ENCODE peak calls at places on chromosome 17, in six cellular contexts. Q is adrenal gland, N is left lung, O is glomerular endothelial cell, R is GM04503, X is NCI-H345. P is an unnamed sample.

GRCh38 chr17:56292010-56292409 is 138.7 kb downstream of the ANKFN1 start:
- DNase-seq in Q (no peak), N (no peak), O (peak; percentile 68), R (peak; percentile 64), X (no peak), P (no peak)

GRCh38 chr17:12043702-12044101 is 23.0 kb downstream of the MAP2K4 start:
- DNase-seq in Q (no peak), N (no peak), O (no peak), R (no peak), X (no peak), P (no peak)

GRCh38 chr17:63714550-63715277 is 14.8 kb upstream of the LIMD2 start:
- DNase-seq in Q (peak; percentile 80), N (no peak), O (no peak), R (no peak), X (no peak), P (no peak)

GRCh38 chr17:63641678-63642077 is 19.5 kb downstream of the MAP3K3 start:
- DNase-seq in Q (peak; percentile 63), N (peak; percentile 65), O (no peak), R (no peak), X (no peak), P (no peak)

GRCh38 chr17:33521784-33522183 is 228.7 kb upstream of the ASIC2 start:
- DNase-seq in Q (peak; percentile 60), N (no peak), O (no peak), R (no peak), X (peak; percentile 13), P (peak; percentile 33)

GRCh38 chr17:52212851-52213250 is 54.3 kb upstream of the CA10 start:
- DNase-seq in Q (no peak), N (no peak), O (no peak), R (no peak), X (no peak), P (no peak)

GRCh38 chr17:49691086-49691676 is 13.3 kb upstream of the SPOP start:
- DNase-seq in Q (no peak), N (no peak), O (no peak), R (no peak), X (no peak), P (no peak)

GRCh38 chr17:41624208-41625101 is at the start of gene KRT17:
- DNase-seq in Q (no peak), N (no peak), O (no peak), R (no peak), X (peak; percentile 56), P (no peak)

P was measured in GM12892.